ENCODE peak calls at places on chromosome 19, in five cellular contexts. O is KBM-7, A is GOT3, D is GM04503, S is PC-3. R is an unnamed sample.

GRCh38 chr19:44741841-44742352 is 6.6 kb upstream of the BCL3 start:
- DNase-seq in O (peak), S (peak), D (peak), A (peak), R (peak)

GRCh38 chr19:44891016-44891882 is at the start of gene TOMM40:
- DNase-seq in A (no peak), D (no peak), O (no peak), S (no peak), R (peak)

GRCh38 chr19:55838251-55838650 is 1.9 kb downstream of the NLRP4 start:
- DNase-seq in S (no peak), D (no peak), A (no peak), O (no peak), R (no peak)

GRCh38 chr19:7725791-7726190 is 6.1 kb downstream of the CLEC4G start:
- DNase-seq in S (no peak), A (no peak), O (no peak), D (no peak), R (no peak)

GRCh38 chr19:49437231-49437630 is 4.1 kb downstream of the SLC17A7 start:
- DNase-seq in D (no peak), A (no peak), S (no peak), O (no peak), R (no peak)

GRCh38 chr19:46537136-46538097 is 41.8 kb upstream of the PNMA8B start:
- DNase-seq in S (peak), D (no peak), A (no peak), O (peak), R (no peak)

GRCh38 chr19:6033744-6034264 is 55.9 kb upstream of the RANBP3 start:
- DNase-seq in A (no peak), O (no peak), D (no peak), S (no peak), R (no peak)

GRCh38 chr19:33232656-33233055 is 7.0 kb upstream of the SLC7A10 start:
- DNase-seq in O (no peak), S (no peak), A (no peak), D (no peak), R (no peak)

GRCh38 chr19:38658462-38659306 is 11.2 kb downstream of the ACTN4 start:
- DNase-seq in O (no peak), A (peak), D (peak), S (peak), R (no peak)

GRCh38 chr19:16026756-16027155 is 49.5 kb upstream of the TPM4 start:
- DNase-seq in A (no peak), S (no peak), D (no peak), O (no peak), R (no peak)

GRCh38 chr19:13906525-13906904 is 514 bp downstream of the CC2D1A start:
- DNase-seq in A (no peak), S (peak), D (no peak), O (no peak), R (no peak)

GRCh38 chr19:55383789-55384575 is at the start of gene TMEM238:
- DNase-seq in D (no peak), O (no peak), S (peak), A (no peak), R (no peak)

GRCh38 chr19:58181902-58182576 is 822 bp upstream of the ZNF274 start:
- DNase-seq in O (peak), D (no peak), S (peak), A (no peak), R (no peak)

GRCh38 chr19:38033658-38034150 is 126.7 kb downstream of the SIPA1L3 start:
- DNase-seq in O (no peak), A (no peak), D (no peak), S (no peak), R (no peak)

GRCh38 chr19:3360494-3361383 is 5.6 kb upstream of the NFIC start:
- DNase-seq in A (no peak), O (peak), D (no peak), S (peak), R (no peak)

GRCh38 chr19:27964165-27964564 is 1248.8 kb downstream of the UQCRFS1 start:
- DNase-seq in O (no peak), A (no peak), D (no peak), S (no peak), R (no peak)

GRCh38 chr19:52234406-52234805 is 35.0 kb upstream of the ZNF766 start:
- DNase-seq in A (no peak), D (no peak), O (no peak), S (no peak), R (no peak)

GRCh38 chr19:46860846-46861690 is at the start of gene ARHGAP35:
- DNase-seq in O (no peak), A (no peak), D (no peak), S (peak), R (no peak)